ENCODE peak calls at places on chromosomes 13 and 19, in four cellular contexts. H is IMR-90, O is SK-N-SH, J is HepG2. R is an unnamed sample.

GRCh38 chr13:111058796-111059506 is 56.2 kb upstream of the ARHGEF7 start:
- DNase-seq in O (no peak), H (no peak), J (no peak), R (no peak)

GRCh38 chr13:92808007-92808406 is 418.6 kb upstream of the GPC6 start:
- DNase-seq in J (no peak), O (no peak), H (peak), R (no peak)

GRCh38 chr19:5147971-5148793 is 179.3 kb downstream of the KDM4B start:
- DNase-seq in H (no peak), J (no peak), O (no peak), R (no peak)

GRCh38 chr19:51002542-51003311 is 1.3 kb upstream of the KLK8 start:
- DNase-seq in H (no peak), J (no peak), O (peak), R (peak)

GRCh38 chr13:72290962-72291681 is 424.1 kb upstream of the DACH1 start:
- DNase-seq in H (no peak), O (no peak), J (no peak), R (no peak)

GRCh38 chr13:30750036-30750435 is 14.7 kb downstream of the ALOX5AP start:
- DNase-seq in H (no peak), O (no peak), J (no peak), R (no peak)

GRCh38 chr13:38662362-38662761 is 24.5 kb upstream of the FREM2 start:
- DNase-seq in O (no peak), H (peak), J (no peak), R (no peak)

GRCh38 chr13:109485136-109485794 is 301.1 kb downstream of the IRS2 start:
- DNase-seq in O (no peak), H (no peak), J (no peak), R (no peak)

GRCh38 chr19:40365613-40366401 is 17.3 kb downstream of the PLD3 start:
- DNase-seq in J (no peak), H (peak), O (peak), R (peak)

GRCh38 chr13:72061613-72062012 is 194.6 kb upstream of the DACH1 start:
- DNase-seq in H (no peak), J (no peak), O (no peak), R (no peak)

GRCh38 chr19:54606891-54607781 is 13.7 kb downstream of the LILRA1 start:
- DNase-seq in O (no peak), H (no peak), J (no peak), R (no peak)

GRCh38 chr19:35048911-35049411 is 7.4 kb downstream of the HPN start:
- DNase-seq in O (no peak), H (no peak), J (no peak), R (no peak)

GRCh38 chr19:33207040-33207620 is 13.0 kb downstream of the LRP3 start:
- DNase-seq in J (no peak), O (peak), H (no peak), R (no peak)

GRCh38 chr13:45695198-45695730 is 6.9 kb upstream of the CBY2 start:
- DNase-seq in H (no peak), J (no peak), O (no peak), R (no peak)

GRCh38 chr13:80337011-80337688 is 3.8 kb downstream of the SPRY2 start:
- DNase-seq in O (peak), H (no peak), J (no peak), R (no peak)

GRCh38 chr19:14310055-14310454 is 71.2 kb upstream of the ADGRE5 start:
- DNase-seq in H (no peak), O (no peak), J (no peak), R (no peak)

GRCh38 chr19:14301150-14301549 is 80.1 kb upstream of the ADGRE5 start:
- DNase-seq in H (no peak), J (no peak), O (no peak), R (no peak)

GRCh38 chr19:14300281-14300680 is 81.0 kb upstream of the ADGRE5 start:
- DNase-seq in J (no peak), H (no peak), O (no peak), R (no peak)

GRCh38 chr19:14305706-14306105 is 75.5 kb upstream of the ADGRE5 start:
- DNase-seq in O (no peak), H (no peak), J (no peak), R (no peak)
- TF ChIP-seq RFX5 in O (no peak), H (no peak), J (no peak), R (no peak)

DNA sequence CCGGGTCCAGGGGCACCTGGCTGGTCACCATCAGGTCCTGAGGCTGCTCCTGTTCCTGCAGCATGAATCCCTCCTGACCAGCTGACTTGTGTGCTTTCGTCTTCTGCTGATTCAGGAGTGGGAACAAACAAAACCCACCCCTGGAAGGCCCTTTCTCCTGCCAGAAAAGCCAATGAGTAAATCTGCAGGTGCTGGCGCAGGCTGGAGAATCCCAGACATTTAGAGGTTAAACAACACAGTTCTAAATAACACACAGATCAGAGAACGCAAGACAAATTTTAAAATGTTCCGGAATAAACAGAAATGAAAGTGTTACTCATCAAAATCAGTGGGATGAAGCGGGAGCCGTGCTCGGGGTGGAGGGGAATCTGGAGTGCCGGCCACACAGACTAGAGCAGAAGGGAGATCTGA is 60.6 kb upstream of the C13orf46 start:
- DNase-seq in O (no peak), H (peak), J (no peak), R (no peak)
- TF ChIP-seq RFX5 in O (no peak), H (no peak), J (no peak), R (no peak)

GRCh38 chr13:23658929-23659541 is 88.8 kb downstream of the TNFRSF19 start:
- DNase-seq in O (no peak), H (no peak), J (no peak), R (no peak)

GRCh38 chr13:23657056-23657455 is 86.8 kb downstream of the TNFRSF19 start:
- DNase-seq in J (no peak), H (no peak), O (peak), R (no peak)

GRCh38 chr13:23655321-23655720 is 85.1 kb downstream of the TNFRSF19 start:
- DNase-seq in J (no peak), O (no peak), H (no peak), R (no peak)

GRCh38 chr13:23654111-23655110 is 84.2 kb downstream of the TNFRSF19 start:
- DNase-seq in J (peak), O (no peak), H (peak), R (no peak)

DNA sequence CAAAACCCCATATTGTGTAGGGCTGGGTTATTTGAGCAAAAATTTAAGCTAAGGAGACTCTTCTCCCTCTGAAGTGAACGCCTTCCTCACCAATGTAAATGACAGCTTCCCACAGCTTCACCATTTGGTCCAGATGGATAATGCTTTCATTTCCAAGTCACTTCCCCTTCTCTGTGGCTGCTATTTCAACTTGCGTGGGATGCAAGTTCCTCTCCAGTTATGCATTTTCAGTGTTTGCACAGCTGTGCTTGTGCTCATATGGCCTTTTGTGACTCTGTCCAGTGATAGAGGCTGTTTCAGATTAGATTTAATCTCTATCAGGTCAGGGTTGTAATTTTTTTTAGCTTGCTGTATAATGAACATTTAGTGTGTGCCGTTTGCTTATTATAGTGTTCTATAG is 86.4 kb downstream of the TNFRSF19 start:
- DNase-seq in O (peak), J (peak), H (peak), R (no peak)
- TF ChIP-seq RFX5 in O (no peak), J (no peak), H (no peak), R (no peak)

GRCh38 chr13:34254366-34254765 is 436.4 kb downstream of the RFC3 start:
- DNase-seq in H (no peak), J (no peak), O (no peak), R (no peak)
- TF ChIP-seq RFX5 in H (no peak), J (no peak), O (no peak), R (no peak)

DNA sequence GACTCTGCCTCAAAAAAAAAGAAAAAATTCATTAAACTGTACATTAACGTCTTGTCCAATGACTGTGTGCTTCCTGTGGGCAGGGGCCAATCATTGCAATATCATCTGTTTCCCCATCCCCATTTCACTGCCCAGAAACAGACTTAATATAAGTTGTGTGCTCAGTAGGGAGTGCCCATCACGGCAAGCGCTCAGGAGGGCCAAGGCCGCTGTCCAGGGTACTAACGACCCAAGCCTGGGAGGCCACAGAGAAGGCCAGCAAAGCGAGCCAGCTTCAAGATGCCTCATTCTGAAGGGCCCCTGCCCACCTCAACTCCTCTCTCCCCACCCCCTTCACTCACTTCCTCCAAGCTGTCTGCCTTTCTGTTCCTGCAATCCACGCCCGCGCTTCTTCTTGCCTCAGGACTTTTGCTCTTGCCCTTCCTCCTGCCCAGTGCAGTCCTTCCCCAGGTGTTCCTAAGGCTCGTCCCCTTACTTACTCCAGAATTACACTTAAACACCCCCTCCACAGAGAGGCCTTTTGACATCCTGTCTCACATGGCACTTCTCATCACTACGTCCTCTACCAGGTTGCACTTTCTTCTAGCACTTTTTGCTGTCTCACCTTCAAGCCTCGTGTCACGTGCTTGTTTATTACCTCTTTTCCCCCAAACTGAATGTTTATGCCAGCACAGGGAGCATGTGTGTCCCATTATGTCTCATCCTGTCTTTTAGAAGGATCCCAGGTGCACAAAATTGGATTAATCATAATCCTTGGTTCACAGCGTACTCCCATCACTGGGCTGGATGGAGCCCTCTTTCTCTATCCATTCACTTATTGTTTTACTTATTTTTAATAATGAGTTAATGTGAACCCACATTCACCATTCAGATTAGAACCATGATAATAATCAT is 11.3 kb upstream of the POU2F2 start:
- DNase-seq in J (no peak), H (peak), O (no peak), R (no peak)
- TF ChIP-seq RFX5 in J (no peak), H (no peak), O (no peak), R (no peak)

GRCh38 chr19:13208131-13208963 is 58.1 kb downstream of the IER2 start:
- DNase-seq in O (no peak), J (no peak), H (peak), R (no peak)
- TF ChIP-seq RFX5 in O (no peak), J (no peak), H (no peak), R (no peak)

GRCh38 chr19:21328402-21328801 is 808 bp downstream of the ZNF708 start:
- DNase-seq in H (no peak), O (peak), J (peak), R (no peak)
- TF ChIP-seq RFX5 in H (no peak), O (no peak), J (no peak), R (no peak)

GRCh38 chr19:41703602-41704293 is 4.7 kb upstream of the CEACAM5 start:
- DNase-seq in O (no peak), H (no peak), J (no peak), R (no peak)

GRCh38 chr19:41701401-41702075 is 6.9 kb upstream of the CEACAM5 start:
- DNase-seq in H (no peak), J (no peak), O (no peak), R (no peak)

GRCh38 chr19:41700381-41701195 is 7.8 kb upstream of the CEACAM5 start:
- DNase-seq in O (no peak), J (no peak), H (no peak), R (no peak)

GRCh38 chr19:41699968-41700323 is 8.5 kb upstream of the CEACAM5 start:
- DNase-seq in H (no peak), J (no peak), O (no peak), R (no peak)

GRCh38 chr19:41702208-41702651 is 6.2 kb upstream of the CEACAM5 start:
- DNase-seq in J (no peak), O (no peak), H (peak), R (no peak)
- TF ChIP-seq RFX5 in J (no peak), O (no peak), H (no peak), R (no peak)

DNA sequence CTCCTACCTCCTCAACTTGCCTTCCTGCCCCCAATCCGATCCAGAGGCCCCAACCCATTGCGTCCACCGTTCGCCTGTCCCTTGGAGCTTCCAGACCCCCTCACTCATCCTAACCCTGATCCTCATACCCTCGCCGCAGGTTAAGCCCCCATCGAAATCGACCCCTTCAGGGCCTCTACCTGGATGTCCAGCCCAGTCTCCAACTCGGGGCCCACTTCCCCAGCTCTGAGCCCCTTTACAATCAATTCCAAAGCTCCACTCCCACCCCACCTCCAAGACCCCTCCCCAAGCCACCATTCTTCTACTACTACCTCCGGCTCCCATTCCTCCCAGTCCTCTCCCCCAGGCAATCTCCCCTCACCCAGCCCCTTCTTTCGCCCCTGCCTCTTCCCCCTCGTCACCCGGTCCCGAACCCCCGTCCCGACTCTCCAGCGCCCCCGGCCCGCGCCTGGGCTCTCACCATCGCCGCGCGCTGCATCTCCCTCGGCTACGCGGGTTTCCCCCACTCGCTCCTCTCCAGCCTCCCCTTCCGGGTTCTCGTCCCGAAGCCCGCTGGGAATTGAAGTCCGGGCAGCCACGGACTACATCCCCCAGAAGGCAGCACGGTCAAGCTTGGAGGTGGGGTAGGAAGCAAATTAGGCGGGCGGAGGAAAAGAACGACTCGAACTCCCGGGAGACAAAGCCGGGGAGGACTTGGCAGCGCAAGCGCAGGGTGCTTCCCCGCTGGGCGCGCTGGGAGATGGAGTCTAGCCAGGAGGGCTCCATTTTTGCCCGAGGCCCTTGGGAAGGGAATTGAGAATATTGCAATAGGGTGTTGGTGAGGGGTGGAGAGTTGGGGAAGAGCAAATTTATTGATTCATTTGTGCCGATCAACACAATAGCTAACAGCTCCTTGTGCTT is at the start of gene FBXO46:
- DNase-seq in J (peak), O (peak), H (peak), R (peak)
- TF ChIP-seq RFX5 in J (peak), O (no peak), H (no peak), R (no peak)

GRCh38 chr19:48390188-48391099 is 907 bp downstream of the KDELR1 start:
- DNase-seq in O (peak), J (peak), H (peak), R (peak)
- TF ChIP-seq RFX5 in O (no peak), J (no peak), H (no peak), R (no peak)